ENCODE peak calls at places on chromosomes 7 and 10, in six cellular contexts. One of them, this sample, is unnamed.
A peak's percentile ranks its signal among the peaks of the same experiment; 100 is the strongest.

GRCh38 chr7:474605-475424 is 44.8 kb downstream of the PDGFA start:
- DNase-seq in K562: no peak
- DNase-seq in prostate gland: no peak
- DNase-seq in A549: no peak
- DNase-seq in HFF-Myc: no peak
- DNase-seq in IMR-90: no peak
- DNase-seq in this sample: no peak

GRCh38 chr7:66779669-66780408 is 39.3 kb downstream of the RABGEF1 start:
- DNase-seq in IMR-90: peak; percentile 56
- DNase-seq in K562: no peak
- DNase-seq in A549: no peak
- DNase-seq in prostate gland: no peak
- DNase-seq in HFF-Myc: no peak
- DNase-seq in this sample: peak; percentile 72

GRCh38 chr10:3413937-3414710 is 241.5 kb upstream of the PITRM1 start:
- DNase-seq in A549: no peak
- DNase-seq in K562: no peak
- DNase-seq in HFF-Myc: no peak
- DNase-seq in IMR-90: no peak
- DNase-seq in prostate gland: no peak
- DNase-seq in this sample: no peak

GRCh38 chr10:85611093-85611740 is 755.4 kb downstream of the GRID1 start:
- DNase-seq in K562: no peak
- DNase-seq in HFF-Myc: no peak
- DNase-seq in IMR-90: no peak
- DNase-seq in prostate gland: no peak
- DNase-seq in A549: no peak
- DNase-seq in this sample: no peak

GRCh38 chr10:129533281-129533680 is 66.2 kb downstream of the MGMT start:
- DNase-seq in IMR-90: no peak
- DNase-seq in HFF-Myc: no peak
- DNase-seq in prostate gland: no peak
- DNase-seq in A549: no peak
- DNase-seq in K562: no peak
- DNase-seq in this sample: no peak

GRCh38 chr10:110502851-110503301 is 5.2 kb downstream of the DUSP5 start:
- DNase-seq in K562: no peak
- DNase-seq in prostate gland: peak; percentile 84
- DNase-seq in A549: peak; percentile 40
- DNase-seq in HFF-Myc: no peak
- DNase-seq in IMR-90: peak; percentile 80
- DNase-seq in this sample: peak; percentile 92

GRCh38 chr10:29719281-29719675 is 84.5 kb upstream of the SVIL start:
- DNase-seq in IMR-90: no peak
- DNase-seq in A549: no peak
- DNase-seq in HFF-Myc: no peak
- DNase-seq in prostate gland: no peak
- DNase-seq in K562: no peak
- DNase-seq in this sample: no peak

GRCh38 chr10:100847440-100847839 is 65.3 kb upstream of the SLF2 start:
- DNase-seq in prostate gland: no peak
- DNase-seq in A549: peak; percentile 45
- DNase-seq in IMR-90: peak; percentile 52
- DNase-seq in K562: no peak
- DNase-seq in HFF-Myc: no peak
- DNase-seq in this sample: no peak

GRCh38 chr7:1755783-1756626 is 85.9 kb downstream of the ELFN1 start:
- DNase-seq in HFF-Myc: no peak
- DNase-seq in prostate gland: no peak
- DNase-seq in A549: no peak
- DNase-seq in IMR-90: no peak
- DNase-seq in K562: no peak
- DNase-seq in this sample: no peak

GRCh38 chr10:6269953-6270867 is 67.5 kb downstream of the PFKFB3 start:
- DNase-seq in A549: no peak
- DNase-seq in prostate gland: no peak
- DNase-seq in IMR-90: peak; percentile 19
- DNase-seq in HFF-Myc: peak; percentile 9
- DNase-seq in K562: no peak
- DNase-seq in this sample: no peak

GRCh38 chr10:131946321-131946751 is 35.4 kb downstream of the BNIP3 start:
- DNase-seq in HFF-Myc: peak; percentile 7
- DNase-seq in IMR-90: peak; percentile 91
- DNase-seq in prostate gland: no peak
- DNase-seq in K562: no peak
- DNase-seq in A549: peak; percentile 38
- DNase-seq in this sample: peak; percentile 93

GRCh38 chr7:46369933-46370654 is 449.0 kb upstream of the IGFBP3 start:
- DNase-seq in A549: no peak
- DNase-seq in prostate gland: no peak
- DNase-seq in HFF-Myc: peak; percentile 87
- DNase-seq in IMR-90: peak; percentile 91
- DNase-seq in K562: no peak
- DNase-seq in this sample: peak; percentile 95

GRCh38 chr10:98620503-98620902 is 173.8 kb upstream of the HPS1 start:
- DNase-seq in IMR-90: no peak
- DNase-seq in A549: no peak
- DNase-seq in HFF-Myc: no peak
- DNase-seq in prostate gland: no peak
- DNase-seq in K562: no peak
- DNase-seq in this sample: no peak

GRCh38 chr7:133442818-133443217 is 189.9 kb downstream of the EXOC4 start:
- DNase-seq in IMR-90: no peak
- DNase-seq in A549: no peak
- DNase-seq in K562: no peak
- DNase-seq in prostate gland: no peak
- DNase-seq in HFF-Myc: no peak
- DNase-seq in this sample: no peak

DNA sequence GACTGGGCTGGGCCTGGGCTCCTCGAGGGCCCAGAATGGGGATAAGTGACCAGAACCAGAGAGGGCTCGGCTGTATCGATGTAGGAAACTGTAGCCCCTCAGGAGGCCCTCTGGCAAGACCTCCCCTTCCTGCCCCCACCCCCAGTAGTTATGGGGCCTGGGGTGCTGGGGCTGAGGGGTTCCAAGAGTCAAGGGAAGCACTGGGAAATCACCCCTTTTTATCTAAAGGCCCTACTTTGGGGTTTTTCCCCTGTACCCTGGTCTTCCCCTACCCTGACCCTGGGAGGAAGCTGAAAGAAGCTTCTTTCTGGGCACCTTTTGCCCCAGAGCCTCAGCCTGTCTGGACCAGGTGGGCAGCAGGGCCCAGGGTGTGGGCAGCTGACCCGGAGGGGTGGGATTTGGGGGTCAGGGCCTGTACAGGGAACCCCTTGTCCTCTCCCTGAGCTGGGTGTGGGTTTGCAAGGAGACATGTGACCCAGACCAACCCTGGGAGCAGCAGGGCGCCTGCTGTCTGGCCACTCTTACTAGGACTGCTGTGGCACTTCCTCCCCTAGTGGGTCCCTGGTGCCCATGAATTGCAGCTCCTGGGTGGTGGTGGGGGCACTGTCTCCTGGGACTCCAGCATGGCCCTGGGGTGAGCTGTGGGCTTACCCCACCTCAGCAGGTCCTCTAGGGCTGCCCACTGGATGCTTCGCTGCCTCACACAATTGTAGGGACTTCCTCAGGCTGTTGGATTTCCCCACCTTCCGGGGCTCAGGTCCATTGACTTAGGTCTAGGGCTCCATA is 1.5 kb downstream of the IRF5 start:
- DNase-seq in IMR-90: no peak
- DNase-seq in HFF-Myc: no peak
- DNase-seq in A549: no peak
- DNase-seq in K562: no peak
- DNase-seq in prostate gland: no peak
- DNase-seq in this sample: no peak
- H3K4me3 ChIP-seq in IMR-90: no peak overlapping the region
- H3K4me3 ChIP-seq in HFF-Myc: no peak overlapping the region
- H3K4me3 ChIP-seq in A549: peak overlapping the region; percentile 80
- H3K4me3 ChIP-seq in K562: no peak overlapping the region
- H3K4me3 ChIP-seq in prostate gland: peak overlapping the region; percentile 58
- H3K4me3 ChIP-seq in this sample: no peak overlapping the region

DNA sequence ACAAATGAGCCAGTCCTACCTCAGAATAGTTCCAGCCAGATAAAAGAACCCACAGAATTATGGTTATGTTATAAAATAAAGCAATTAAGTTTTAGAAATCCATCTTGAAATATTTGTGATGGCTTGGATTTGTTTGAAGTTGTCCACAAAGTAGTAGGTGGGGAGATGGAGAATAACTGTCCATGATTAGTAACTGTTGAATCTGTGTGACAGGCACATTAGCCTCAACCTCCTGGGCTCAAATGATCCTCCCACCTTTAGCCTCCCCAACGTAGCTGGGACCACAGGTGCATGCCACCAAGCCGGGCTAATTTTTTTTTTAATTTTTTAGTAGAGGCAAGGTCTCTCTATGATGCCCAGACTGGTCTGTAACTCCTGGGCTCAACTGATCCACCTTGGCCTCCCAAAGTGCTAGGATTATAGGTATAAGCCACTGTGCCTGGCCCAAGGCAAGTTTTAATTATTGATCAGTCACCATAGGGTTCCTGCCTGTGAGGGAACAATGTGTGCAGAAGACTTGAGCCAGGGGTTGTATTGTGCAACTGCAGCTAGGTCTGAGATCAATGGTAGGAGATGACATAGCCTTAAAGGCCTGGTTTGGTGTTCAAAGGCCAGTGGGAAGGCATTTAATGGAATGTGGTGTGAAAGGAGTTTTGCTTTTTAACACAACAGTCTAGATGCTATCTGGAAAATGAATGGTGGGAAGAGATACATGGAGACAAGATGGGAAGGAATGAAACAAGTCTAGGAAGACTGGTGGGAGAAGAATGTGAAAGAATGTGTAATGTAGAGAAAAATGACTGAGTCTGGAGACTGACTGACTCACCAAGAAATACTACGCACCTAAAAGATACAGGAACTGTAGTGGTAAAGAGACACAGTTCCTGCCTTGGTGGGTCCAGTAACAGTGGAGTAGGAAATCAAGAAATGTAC is 9.8 kb downstream of the HNRNPF start:
- DNase-seq in A549: no peak
- DNase-seq in prostate gland: no peak
- DNase-seq in IMR-90: peak; percentile 72
- DNase-seq in K562: peak; percentile 20
- DNase-seq in HFF-Myc: no peak
- DNase-seq in this sample: peak; percentile 41
- H3K4me3 ChIP-seq in A549: no peak overlapping the region
- H3K4me3 ChIP-seq in prostate gland: no peak overlapping the region
- H3K4me3 ChIP-seq in IMR-90: no peak overlapping the region
- H3K4me3 ChIP-seq in K562: peak overlapping the region; percentile 65
- H3K4me3 ChIP-seq in HFF-Myc: peak overlapping the region; percentile 72
- H3K4me3 ChIP-seq in this sample: no peak overlapping the region

GRCh38 chr10:61906502-61906901 is 5.0 kb downstream of the ARID5B start:
- DNase-seq in prostate gland: no peak
- DNase-seq in IMR-90: no peak
- DNase-seq in K562: no peak
- DNase-seq in A549: no peak
- DNase-seq in HFF-Myc: no peak
- DNase-seq in this sample: no peak

GRCh38 chr10:61907011-61907410 is 5.5 kb downstream of the ARID5B start:
- DNase-seq in IMR-90: no peak
- DNase-seq in HFF-Myc: no peak
- DNase-seq in K562: no peak
- DNase-seq in A549: no peak
- DNase-seq in prostate gland: no peak
- DNase-seq in this sample: no peak

GRCh38 chr10:61905837-61906236 is 4.3 kb downstream of the ARID5B start:
- DNase-seq in HFF-Myc: no peak
- DNase-seq in A549: no peak
- DNase-seq in IMR-90: no peak
- DNase-seq in prostate gland: no peak
- DNase-seq in K562: no peak
- DNase-seq in this sample: no peak

GRCh38 chr10:61905446-61905725 is 3.9 kb downstream of the ARID5B start:
- DNase-seq in HFF-Myc: no peak
- DNase-seq in prostate gland: no peak
- DNase-seq in A549: no peak
- DNase-seq in K562: no peak
- DNase-seq in IMR-90: no peak
- DNase-seq in this sample: no peak

GRCh38 chr10:61907587-61907986 is 6.1 kb downstream of the ARID5B start:
- DNase-seq in prostate gland: no peak
- DNase-seq in K562: no peak
- DNase-seq in HFF-Myc: no peak
- DNase-seq in IMR-90: no peak
- DNase-seq in A549: no peak
- DNase-seq in this sample: no peak
- H3K4me3 ChIP-seq in prostate gland: no peak overlapping the region
- H3K4me3 ChIP-seq in K562: no peak overlapping the region
- H3K4me3 ChIP-seq in HFF-Myc: no peak overlapping the region
- H3K4me3 ChIP-seq in IMR-90: no peak overlapping the region
- H3K4me3 ChIP-seq in A549: no peak overlapping the region
- H3K4me3 ChIP-seq in this sample: no peak overlapping the region

DNA sequence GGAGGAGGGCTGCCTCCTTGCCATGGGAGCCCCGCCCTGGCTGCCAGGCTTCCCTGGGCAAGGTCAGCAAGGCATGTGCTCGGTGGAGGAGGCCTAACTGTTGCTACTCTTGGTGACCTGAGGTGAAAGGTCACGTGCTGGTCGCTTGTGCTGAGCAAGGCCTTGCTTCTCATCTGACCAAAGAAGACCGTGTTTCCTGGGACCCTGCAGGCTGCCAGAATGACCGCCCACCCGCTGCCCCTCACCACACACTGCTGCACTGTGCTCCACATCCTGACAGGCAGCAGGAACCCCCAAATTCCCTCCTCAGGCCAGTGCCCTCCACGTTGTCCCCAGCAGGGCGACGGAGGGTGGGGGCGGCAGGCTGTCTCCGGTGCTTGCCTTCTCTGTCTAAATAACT is 442.4 kb downstream of the DNAJB6 start:
- DNase-seq in prostate gland: no peak
- DNase-seq in IMR-90: no peak
- DNase-seq in K562: no peak
- DNase-seq in A549: no peak
- DNase-seq in HFF-Myc: no peak
- DNase-seq in this sample: no peak
- H3K4me3 ChIP-seq in prostate gland: no peak overlapping the region
- H3K4me3 ChIP-seq in IMR-90: no peak overlapping the region
- H3K4me3 ChIP-seq in K562: no peak overlapping the region
- H3K4me3 ChIP-seq in A549: no peak overlapping the region
- H3K4me3 ChIP-seq in HFF-Myc: no peak overlapping the region
- H3K4me3 ChIP-seq in this sample: no peak overlapping the region

This sample was measured in cardiac fibroblast.